ENCODE peak calls at places on chromosomes 4 and X, in eight cellular contexts. F, Y, V, M, Q, W, H and P are unnamed samples.

GRCh38 chr4:105765690-105766407 is 57.3 kb downstream of the GSTCD start:
- DNase-seq in H (no peak), M (peak), Q (no peak), W (no peak), V (no peak), Y (no peak), F (no peak), P (no peak)

GRCh38 chrX:7926501-7926900 is 712 bp downstream of the PNPLA4 start:
- DNase-seq in Y (no peak), Q (no peak), F (peak), H (no peak), V (no peak), W (no peak), M (no peak), P (no peak)

GRCh38 chrX:150219374-150220185 is 143.5 kb upstream of the MAMLD1 start:
- DNase-seq in M (no peak), Q (no peak), W (peak), F (no peak), V (peak), Y (no peak), H (no peak), P (no peak)

GRCh38 chr4:40562208-40562607 is 67.5 kb downstream of the RBM47 start:
- DNase-seq in F (no peak), W (no peak), Q (no peak), M (no peak), V (no peak), Y (no peak), H (no peak), P (no peak)

GRCh38 chr4:188976644-188977115 is 837.4 kb downstream of the TRIML1 start:
- DNase-seq in M (no peak), H (no peak), W (no peak), F (no peak), Q (no peak), Y (no peak), V (peak), P (no peak)

GRCh38 chr4:70632028-70632427 is 3.5 kb downstream of the ENAM start:
- DNase-seq in W (no peak), M (no peak), Q (no peak), V (no peak), Y (no peak), F (no peak), H (no peak), P (no peak)

GRCh38 chrX:129939986-129940385 is 34.0 kb downstream of the UTP14A start:
- DNase-seq in Y (no peak), W (no peak), F (no peak), M (no peak), V (peak), H (no peak), Q (no peak), P (no peak)

GRCh38 chr4:67549123-67549522 is 3.8 kb upstream of the CENPC start:
- DNase-seq in Q (no peak), M (no peak), V (no peak), H (no peak), W (no peak), Y (no peak), F (peak), P (no peak)

GRCh38 chr4:68575081-68575480 is 1.0 kb downstream of the UGT2B17 start:
- DNase-seq in Y (no peak), Q (no peak), M (no peak), H (no peak), V (no peak), W (no peak), F (no peak), P (no peak)

GRCh38 chrX:55778322-55778721 is 60.8 kb downstream of the RRAGB start:
- DNase-seq in H (no peak), F (no peak), W (no peak), Y (no peak), V (no peak), Q (no peak), M (peak), P (no peak)

GRCh38 chr4:168859888-168860694 is 150.0 kb downstream of the CBR4 start:
- DNase-seq in W (no peak), H (no peak), F (no peak), Y (no peak), M (no peak), V (peak), Q (no peak), P (no peak)

GRCh38 chrX:10415704-10416001 is 204.7 kb downstream of the MID1 start:
- DNase-seq in M (no peak), V (no peak), F (no peak), W (no peak), H (no peak), Q (no peak), Y (no peak), P (no peak)

GRCh38 chr4:1492636-1493539 is 86.6 kb upstream of the NKX1-1 start:
- DNase-seq in Y (no peak), M (no peak), V (no peak), H (no peak), F (no peak), Q (no peak), W (no peak), P (no peak)

GRCh38 chr4:80069108-80069836 is 3.8 kb downstream of the ANTXR2 start:
- DNase-seq in V (no peak), Y (no peak), M (no peak), F (no peak), H (no peak), Q (no peak), W (no peak), P (no peak)